ENCODE peak calls at places on chromosomes 2 and 18, in nine cellular contexts. N, T, A, C, E, B, I, J and W are unnamed samples.

GRCh38 chr18:45916302-45916701 is 50.8 kb downstream of the EPG5 start:
- DNase-seq in N (no peak), A (no peak), B (no peak), C (no peak), J (no peak), T (no peak), I (no peak), E (no peak), W (no peak)

GRCh38 chr2:163565192-163565591 is 170.6 kb downstream of the FIGN start:
- DNase-seq in T (no peak), N (no peak), I (no peak), J (no peak), C (no peak), A (no peak), E (no peak), B (no peak), W (no peak)

GRCh38 chr18:38579764-38580163 is 1014.2 kb upstream of the CELF4 start:
- DNase-seq in A (no peak), J (no peak), I (no peak), E (no peak), N (no peak), T (no peak), B (no peak), C (no peak), W (no peak)

GRCh38 chr2:64992990-64993389 is 3.8 kb downstream of the SLC1A4 start:
- DNase-seq in J (no peak), A (no peak), N (no peak), E (no peak), T (no peak), C (peak), B (no peak), I (no peak), W (no peak)

GRCh38 chr2:33059452-33060156 is 112.9 kb downstream of the LTBP1 start:
- DNase-seq in B (no peak), J (no peak), T (no peak), E (no peak), A (no peak), I (no peak), C (no peak), N (no peak), W (no peak)

GRCh38 chr2:159904565-159905281 is 106.7 kb upstream of the CD302 start:
- DNase-seq in C (peak), T (peak), E (peak), J (peak), A (no peak), I (peak), N (no peak), B (peak), W (peak)

GRCh38 chr2:27992787-27993747 is 102.5 kb downstream of the BABAM2 start:
- DNase-seq in E (no peak), I (peak), T (no peak), C (no peak), A (peak), N (peak), J (no peak), B (no peak), W (no peak)

GRCh38 chr2:5394223-5394622 is 298.0 kb upstream of the SOX11 start:
- DNase-seq in N (no peak), E (no peak), B (no peak), I (no peak), C (no peak), A (no peak), J (no peak), T (no peak), W (no peak)

GRCh38 chr2:195695002-195695631 is 38.1 kb downstream of the SLC39A10 start:
- DNase-seq in I (no peak), T (no peak), B (no peak), J (no peak), A (no peak), C (no peak), N (no peak), E (no peak), W (no peak)

DNA sequence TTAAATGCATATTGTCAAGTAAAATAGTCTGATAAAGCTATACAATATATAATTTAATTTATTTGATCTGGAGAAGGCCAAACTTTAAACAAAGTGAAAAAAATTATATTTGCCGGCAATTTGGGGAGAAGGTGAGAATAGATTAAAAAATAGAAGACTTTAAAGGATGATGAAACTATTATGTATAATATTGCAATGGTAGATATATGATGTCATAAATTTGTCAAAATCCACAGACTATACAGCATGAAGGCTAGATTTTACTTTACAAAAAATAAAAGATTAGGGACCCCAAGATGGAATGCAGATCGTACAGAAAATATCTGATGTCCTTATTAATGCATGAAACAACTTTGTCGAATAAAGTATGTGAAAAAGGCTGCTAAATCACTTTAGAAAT is 67.3 kb upstream of the MAL start:
- DNase-seq in C (no peak), J (no peak), A (no peak), N (no peak), B (no peak), I (no peak), T (no peak), E (no peak), W (no peak)
- H3K27ac ChIP-seq in C (no peak), J (no peak), A (no peak), N (no peak), B (no peak), I (no peak), T (no peak), E (no peak), W (no peak)

DNA sequence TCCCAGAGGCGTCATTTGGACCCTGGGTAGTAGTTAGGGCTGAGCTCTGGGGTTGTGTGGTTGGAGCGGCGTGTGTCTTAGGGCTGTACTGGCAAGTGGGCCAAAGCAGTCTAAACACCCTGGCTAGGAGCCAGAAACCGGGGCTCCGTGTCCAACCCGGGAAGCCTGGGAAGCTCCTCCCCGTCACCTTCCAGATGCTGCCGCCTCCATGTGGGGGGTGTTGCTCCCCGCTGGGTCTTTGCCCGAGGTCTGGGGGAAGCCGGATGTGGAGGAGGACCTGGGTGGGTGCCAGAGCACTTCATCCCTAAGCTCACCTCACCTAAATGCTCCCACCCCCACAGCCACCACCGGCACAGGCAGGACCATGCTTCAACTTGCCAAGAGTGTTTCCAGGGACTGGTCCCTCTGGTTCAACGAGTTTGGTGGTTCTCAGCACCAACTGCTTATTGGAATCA is 25.4 kb downstream of the TET3 start:
- DNase-seq in E (peak), N (no peak), A (no peak), I (no peak), B (peak), J (no peak), T (no peak), C (peak), W (no peak)
- H3K4me3 ChIP-seq in E (no peak), N (no peak), A (no peak), I (no peak), B (no peak), J (peak), T (no peak), C (no peak), W (peak)

DNA sequence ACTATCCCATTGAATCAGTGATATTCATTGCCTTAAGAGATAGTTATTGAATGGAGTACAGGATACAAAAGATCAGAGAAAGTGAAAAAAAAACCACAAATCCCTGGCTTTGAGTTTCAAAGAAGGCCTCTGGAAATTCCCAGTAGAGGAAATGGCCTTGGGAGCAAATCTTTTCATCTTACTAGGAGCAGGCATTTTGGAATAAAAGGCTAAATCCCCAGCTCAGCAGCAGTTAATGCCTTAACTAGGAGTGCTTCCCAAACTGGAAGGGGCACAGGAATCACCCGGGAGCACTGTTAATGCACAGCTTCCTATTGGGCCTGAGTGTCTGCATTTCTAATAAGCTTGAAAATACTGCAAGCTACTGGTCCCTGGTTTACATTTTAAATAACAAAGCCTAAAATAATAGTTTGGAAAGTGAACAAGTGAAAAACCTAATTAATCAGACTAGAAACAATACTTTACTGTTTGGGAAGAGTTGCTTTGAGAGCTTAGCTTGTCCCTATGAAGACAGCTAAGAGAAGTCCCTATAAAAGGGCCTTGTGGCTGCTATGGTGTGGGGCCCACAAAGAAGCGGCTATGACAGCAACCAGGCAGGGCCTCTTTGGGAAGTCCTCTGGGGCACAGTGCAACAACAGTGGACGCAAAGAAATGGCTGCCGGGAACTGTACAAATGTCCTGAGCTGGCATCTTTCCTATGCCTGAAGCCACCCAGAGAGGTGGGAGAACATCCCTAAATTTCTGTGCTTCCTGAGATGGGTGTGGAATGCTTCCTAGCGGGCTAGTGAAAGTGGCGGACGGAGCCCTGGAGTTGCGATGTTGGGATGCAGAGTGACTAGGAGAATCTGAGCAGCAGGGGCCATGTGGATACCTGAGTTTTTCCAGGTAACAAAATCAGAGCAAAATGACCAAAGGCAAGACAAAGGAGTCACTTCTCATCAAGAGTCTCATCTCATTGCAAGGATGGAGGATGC is 117.1 kb upstream of the KLHL14 start:
- DNase-seq in T (no peak), E (no peak), B (no peak), I (no peak), C (no peak), N (no peak), J (no peak), A (no peak), W (no peak)
- H3K27ac ChIP-seq in T (no peak), E (no peak), B (no peak), I (no peak), C (no peak), N (no peak), J (no peak), A (no peak), W (no peak)

GRCh38 chr2:20182241-20182931 is 42.5 kb downstream of the SDC1 start:
- DNase-seq in B (peak), E (no peak), N (no peak), T (peak), I (peak), J (no peak), C (peak), A (peak), W (no peak)

GRCh38 chr2:20179755-20180594 is 45.0 kb downstream of the SDC1 start:
- DNase-seq in J (no peak), I (peak), T (no peak), A (no peak), N (no peak), C (peak), B (no peak), E (no peak), W (no peak)

GRCh38 chr2:20181761-20182160 is 43.2 kb downstream of the SDC1 start:
- DNase-seq in J (no peak), C (no peak), N (no peak), A (no peak), B (no peak), I (no peak), T (no peak), E (no peak), W (no peak)

GRCh38 chr2:20179179-20179754 is 45.7 kb downstream of the SDC1 start:
- DNase-seq in J (no peak), N (no peak), T (no peak), A (no peak), E (no peak), B (no peak), C (no peak), I (no peak), W (no peak)

DNA sequence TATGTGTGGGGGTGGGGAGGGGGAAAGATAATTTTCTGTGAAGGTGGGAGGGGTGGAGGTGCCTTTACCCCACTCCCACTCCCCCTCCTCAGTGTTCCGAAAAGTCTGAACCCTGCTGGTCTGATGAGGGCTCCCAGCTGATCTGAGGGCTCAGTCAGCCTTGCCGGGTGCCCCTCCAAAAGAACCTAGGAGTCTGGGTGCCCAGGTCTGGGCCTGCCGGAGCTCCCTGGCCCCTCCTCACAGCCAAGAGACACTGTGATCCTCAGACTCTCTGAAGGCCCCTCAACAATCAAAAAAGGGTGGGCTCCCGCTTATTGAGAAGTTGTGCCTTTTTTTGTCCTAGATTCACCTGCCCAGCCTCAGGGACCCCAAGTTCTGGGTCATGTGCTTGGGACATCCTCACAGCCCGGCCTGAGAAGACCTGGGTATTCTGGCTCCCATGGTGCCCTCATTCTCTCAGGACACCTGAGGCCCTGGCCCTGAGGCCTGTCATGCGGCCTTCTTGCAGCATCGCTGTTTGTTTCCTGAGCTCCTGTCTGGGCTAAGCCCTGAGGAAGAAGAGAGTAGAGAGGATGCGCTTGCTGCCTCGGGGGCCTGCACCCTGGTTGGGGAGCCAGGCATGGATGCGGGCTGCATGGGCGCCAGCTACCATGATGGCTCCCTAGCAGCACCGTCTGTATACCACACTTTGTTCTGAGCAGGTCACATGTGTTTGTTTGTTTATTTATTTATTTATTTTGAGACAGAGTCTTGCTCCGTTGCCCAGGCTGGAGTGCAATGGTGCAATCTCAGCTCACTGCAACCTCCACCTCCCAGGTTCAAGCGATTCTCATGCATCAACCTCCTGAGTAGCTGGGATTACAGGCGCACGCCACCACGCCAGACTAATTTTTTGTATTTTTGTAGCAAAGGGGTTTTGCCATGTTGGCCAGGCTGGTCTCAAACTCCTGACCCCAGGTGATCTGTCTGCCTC is 44.0 kb downstream of the SDC1 start:
- DNase-seq in N (no peak), E (no peak), I (no peak), B (no peak), C (no peak), J (no peak), T (no peak), A (no peak), W (no peak)
- H3K4me3 ChIP-seq in N (no peak), E (no peak), I (no peak), B (no peak), C (no peak), J (no peak), T (no peak), A (no peak), W (no peak)

GRCh38 chr2:157324331-157324843 is 1.2 kb downstream of the ERMN start:
- DNase-seq in C (no peak), J (no peak), A (no peak), T (no peak), N (no peak), E (no peak), B (no peak), I (no peak), W (no peak)
- H3K27ac ChIP-seq in C (no peak), J (no peak), A (no peak), T (no peak), N (no peak), E (no peak), B (no peak), I (no peak), W (no peak)

GRCh38 chr2:38279201-38279600 is 97.9 kb downstream of the ATL2 start:
- DNase-seq in A (peak), N (no peak), J (no peak), T (no peak), I (no peak), E (no peak), B (no peak), C (no peak), W (no peak)

GRCh38 chr2:38281095-38281742 is 95.9 kb downstream of the ATL2 start:
- DNase-seq in N (no peak), E (no peak), C (no peak), T (no peak), I (no peak), B (no peak), J (no peak), A (no peak), W (no peak)

GRCh38 chr2:38290332-38290731 is 86.7 kb downstream of the ATL2 start:
- DNase-seq in B (no peak), A (no peak), E (no peak), N (no peak), I (no peak), J (no peak), T (no peak), C (no peak), W (no peak)

GRCh38 chr2:38284971-38285370 is 92.1 kb downstream of the ATL2 start:
- DNase-seq in J (no peak), C (no peak), B (no peak), E (no peak), N (no peak), T (no peak), I (no peak), A (no peak), W (no peak)
- H3K4me3 ChIP-seq in J (no peak), C (no peak), B (no peak), E (no peak), N (no peak), T (no peak), I (no peak), A (no peak), W (no peak)

DNA sequence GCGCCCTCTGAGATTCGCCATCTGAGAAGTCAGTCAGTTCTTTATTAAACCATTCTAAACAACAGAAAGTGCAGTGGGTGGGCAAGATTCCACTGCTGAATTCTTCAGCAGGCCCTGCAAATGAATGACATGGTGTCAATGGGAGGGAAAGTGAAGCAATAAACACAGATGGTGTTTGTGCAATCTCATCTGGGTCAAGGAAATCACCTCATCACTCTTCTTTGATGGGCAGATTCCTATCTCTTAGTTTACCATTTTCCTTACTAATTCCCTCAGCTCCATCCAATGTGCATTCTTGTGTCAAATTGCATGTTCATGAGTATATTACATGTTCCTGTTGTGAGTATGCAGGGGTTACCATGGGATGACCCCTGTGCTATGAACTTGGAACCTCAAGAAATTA is 100.7 kb upstream of the CYP1B1 start:
- DNase-seq in T (no peak), N (peak), E (no peak), B (no peak), A (peak), I (no peak), J (no peak), C (no peak), W (no peak)
- H3K27ac ChIP-seq in T (no peak), N (peak), E (no peak), B (no peak), A (peak), I (no peak), J (peak), C (no peak), W (peak)

DNA sequence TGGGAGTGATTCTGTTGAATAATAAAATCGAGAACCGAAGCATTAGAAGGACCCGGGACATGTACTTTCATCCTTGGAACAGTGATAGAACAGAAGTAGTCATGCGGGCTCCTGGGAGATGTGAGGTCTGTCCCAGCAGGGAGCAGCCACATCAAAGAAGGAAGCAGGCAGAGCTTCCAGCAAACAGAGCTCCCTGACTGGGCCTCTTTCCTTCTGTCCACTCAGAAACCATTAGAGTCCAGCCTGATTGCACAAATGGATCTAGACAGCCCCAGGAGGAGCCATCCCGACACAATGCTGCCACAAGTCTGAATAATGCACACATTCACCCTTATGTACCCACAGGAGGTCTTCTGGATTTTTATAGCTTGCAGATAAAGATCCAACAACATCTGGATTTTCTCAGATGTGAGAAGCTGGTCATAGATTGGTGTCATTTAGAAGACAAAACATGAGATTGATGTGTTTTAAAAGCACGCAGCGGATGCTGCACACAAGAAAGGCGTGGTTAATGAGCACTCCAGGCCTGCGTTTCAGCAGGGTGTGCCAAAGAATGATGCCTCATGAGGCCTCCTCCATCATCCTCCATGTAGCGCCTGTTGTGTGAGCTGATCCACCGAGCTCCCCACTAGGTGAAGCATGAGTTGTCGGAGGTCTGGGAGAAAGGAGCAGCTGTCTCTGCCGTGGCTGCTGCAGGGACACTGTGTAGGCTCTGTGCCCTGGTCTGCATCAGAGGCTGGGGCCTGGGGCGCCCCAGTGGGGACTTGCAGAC is 60.5 kb downstream of the MTCL1 start:
- DNase-seq in N (peak), T (no peak), B (peak), C (no peak), E (no peak), A (no peak), I (no peak), J (no peak), W (no peak)
- H3K4me3 ChIP-seq in N (no peak), T (no peak), B (no peak), C (no peak), E (no peak), A (no peak), I (no peak), J (no peak), W (no peak)